ENCODE peak calls at places on chromosomes 5 and 9, in six cellular contexts. One of them, this sample, is unnamed.

GRCh38 chr9:82790868-82791267 is 272.1 kb downstream of the RASEF start:
- DNase-seq in iPS DF 19.7: no peak
- DNase-seq in T follicular helper cell: no peak
- DNase-seq in activated T-cell treated with anti-CD3 and anti-CD28 coated beads for 1 hour: no peak
- DNase-seq in T-helper 2 cell: no peak
- DNase-seq in endothelial cell: no peak
- DNase-seq in this sample: no peak

GRCh38 chr5:143717400-143717799 is 94.6 kb upstream of the HMHB1 start:
- DNase-seq in iPS DF 19.7: no peak
- DNase-seq in endothelial cell: no peak
- DNase-seq in T follicular helper cell: no peak
- DNase-seq in T-helper 2 cell: no peak
- DNase-seq in activated T-cell treated with anti-CD3 and anti-CD28 coated beads for 1 hour: no peak
- DNase-seq in this sample: peak

GRCh38 chr9:126063326-126063725 is 263.3 kb upstream of the MVB12B start:
- DNase-seq in activated T-cell treated with anti-CD3 and anti-CD28 coated beads for 1 hour: no peak
- DNase-seq in iPS DF 19.7: no peak
- DNase-seq in T follicular helper cell: no peak
- DNase-seq in T-helper 2 cell: no peak
- DNase-seq in endothelial cell: no peak
- DNase-seq in this sample: no peak

GRCh38 chr5:101362067-101362466 is 459.0 kb upstream of the ST8SIA4 start:
- DNase-seq in activated T-cell treated with anti-CD3 and anti-CD28 coated beads for 1 hour: no peak
- DNase-seq in T follicular helper cell: no peak
- DNase-seq in T-helper 2 cell: no peak
- DNase-seq in endothelial cell: no peak
- DNase-seq in iPS DF 19.7: no peak
- DNase-seq in this sample: no peak

GRCh38 chr5:64836786-64837185 is 68.1 kb downstream of the CWC27 start:
- DNase-seq in activated T-cell treated with anti-CD3 and anti-CD28 coated beads for 1 hour: no peak
- DNase-seq in T follicular helper cell: no peak
- DNase-seq in T-helper 2 cell: no peak
- DNase-seq in endothelial cell: no peak
- DNase-seq in iPS DF 19.7: no peak
- DNase-seq in this sample: no peak

GRCh38 chr5:122902263-122902662 is 56.9 kb downstream of the SNX24 start:
- DNase-seq in iPS DF 19.7: no peak
- DNase-seq in T-helper 2 cell: peak
- DNase-seq in T follicular helper cell: no peak
- DNase-seq in endothelial cell: no peak
- DNase-seq in activated T-cell treated with anti-CD3 and anti-CD28 coated beads for 1 hour: no peak
- DNase-seq in this sample: no peak

GRCh38 chr9:5879419-5880181 is 11.1 kb upstream of the MLANA start:
- DNase-seq in T follicular helper cell: no peak
- DNase-seq in activated T-cell treated with anti-CD3 and anti-CD28 coated beads for 1 hour: no peak
- DNase-seq in T-helper 2 cell: no peak
- DNase-seq in endothelial cell: no peak
- DNase-seq in iPS DF 19.7: peak
- DNase-seq in this sample: no peak

GRCh38 chr5:34736445-34737119 is 80.5 kb downstream of the RAI14 start:
- DNase-seq in endothelial cell: no peak
- DNase-seq in activated T-cell treated with anti-CD3 and anti-CD28 coated beads for 1 hour: no peak
- DNase-seq in T-helper 2 cell: no peak
- DNase-seq in T follicular helper cell: no peak
- DNase-seq in iPS DF 19.7: peak
- DNase-seq in this sample: no peak

GRCh38 chr5:136075339-136075885 is 46.6 kb downstream of the TGFBI start:
- DNase-seq in iPS DF 19.7: no peak
- DNase-seq in endothelial cell: no peak
- DNase-seq in activated T-cell treated with anti-CD3 and anti-CD28 coated beads for 1 hour: no peak
- DNase-seq in T follicular helper cell: no peak
- DNase-seq in T-helper 2 cell: no peak
- DNase-seq in this sample: no peak

GRCh38 chr5:140295414-140295813 is 7.5 kb downstream of the PFDN1 start:
- DNase-seq in activated T-cell treated with anti-CD3 and anti-CD28 coated beads for 1 hour: peak
- DNase-seq in endothelial cell: no peak
- DNase-seq in T follicular helper cell: no peak
- DNase-seq in T-helper 2 cell: no peak
- DNase-seq in iPS DF 19.7: no peak
- DNase-seq in this sample: no peak

GRCh38 chr5:81425569-81425968 is 31.6 kb upstream of the ACOT12 start:
- DNase-seq in T follicular helper cell: no peak
- DNase-seq in iPS DF 19.7: no peak
- DNase-seq in endothelial cell: no peak
- DNase-seq in activated T-cell treated with anti-CD3 and anti-CD28 coated beads for 1 hour: no peak
- DNase-seq in T-helper 2 cell: peak
- DNase-seq in this sample: no peak

GRCh38 chr5:172505840-172506638 is 51.7 kb upstream of the SH3PXD2B start:
- DNase-seq in T follicular helper cell: no peak
- DNase-seq in T-helper 2 cell: no peak
- DNase-seq in endothelial cell: peak
- DNase-seq in iPS DF 19.7: no peak
- DNase-seq in activated T-cell treated with anti-CD3 and anti-CD28 coated beads for 1 hour: no peak
- DNase-seq in this sample: no peak

GRCh38 chr9:20441704-20442423 is 180.4 kb downstream of the MLLT3 start:
- DNase-seq in iPS DF 19.7: no peak
- DNase-seq in T follicular helper cell: no peak
- DNase-seq in activated T-cell treated with anti-CD3 and anti-CD28 coated beads for 1 hour: no peak
- DNase-seq in T-helper 2 cell: no peak
- DNase-seq in endothelial cell: no peak
- DNase-seq in this sample: no peak

GRCh38 chr5:92687793-92688467 is 893.1 kb downstream of the NR2F1-AS1 start:
- DNase-seq in iPS DF 19.7: peak
- DNase-seq in T-helper 2 cell: no peak
- DNase-seq in activated T-cell treated with anti-CD3 and anti-CD28 coated beads for 1 hour: no peak
- DNase-seq in endothelial cell: no peak
- DNase-seq in T follicular helper cell: no peak
- DNase-seq in this sample: no peak

GRCh38 chr5:137563646-137564474 is 64.7 kb upstream of the SPOCK1 start:
- DNase-seq in activated T-cell treated with anti-CD3 and anti-CD28 coated beads for 1 hour: no peak
- DNase-seq in T follicular helper cell: no peak
- DNase-seq in T-helper 2 cell: no peak
- DNase-seq in iPS DF 19.7: no peak
- DNase-seq in endothelial cell: no peak
- DNase-seq in this sample: no peak

GRCh38 chr5:55904152-55904551 is 53.0 kb downstream of the IL31RA start:
- DNase-seq in endothelial cell: no peak
- DNase-seq in T follicular helper cell: no peak
- DNase-seq in activated T-cell treated with anti-CD3 and anti-CD28 coated beads for 1 hour: no peak
- DNase-seq in iPS DF 19.7: no peak
- DNase-seq in T-helper 2 cell: no peak
- DNase-seq in this sample: no peak

GRCh38 chr9:137969008-137969407 is 91.4 kb downstream of the CACNA1B start:
- DNase-seq in T follicular helper cell: no peak
- DNase-seq in T-helper 2 cell: no peak
- DNase-seq in iPS DF 19.7: no peak
- DNase-seq in endothelial cell: no peak
- DNase-seq in activated T-cell treated with anti-CD3 and anti-CD28 coated beads for 1 hour: no peak
- DNase-seq in this sample: no peak

GRCh38 chr9:70011366-70011765 is 32.3 kb upstream of the MAMDC2 start:
- DNase-seq in activated T-cell treated with anti-CD3 and anti-CD28 coated beads for 1 hour: no peak
- DNase-seq in iPS DF 19.7: no peak
- DNase-seq in T-helper 2 cell: no peak
- DNase-seq in T follicular helper cell: no peak
- DNase-seq in endothelial cell: no peak
- DNase-seq in this sample: no peak

GRCh38 chr5:132003982-132004381 is 7.5 kb downstream of the ACSL6 start:
- DNase-seq in T-helper 2 cell: no peak
- DNase-seq in iPS DF 19.7: no peak
- DNase-seq in T follicular helper cell: no peak
- DNase-seq in activated T-cell treated with anti-CD3 and anti-CD28 coated beads for 1 hour: no peak
- DNase-seq in endothelial cell: no peak
- DNase-seq in this sample: no peak

GRCh38 chr5:134555889-134556311 is 30.4 kb downstream of the JADE2 start:
- DNase-seq in activated T-cell treated with anti-CD3 and anti-CD28 coated beads for 1 hour: peak
- DNase-seq in T follicular helper cell: peak
- DNase-seq in iPS DF 19.7: no peak
- DNase-seq in endothelial cell: peak
- DNase-seq in T-helper 2 cell: peak
- DNase-seq in this sample: peak

GRCh38 chr5:144427871-144428270 is 257.2 kb downstream of the KCTD16 start:
- DNase-seq in iPS DF 19.7: no peak
- DNase-seq in activated T-cell treated with anti-CD3 and anti-CD28 coated beads for 1 hour: no peak
- DNase-seq in T follicular helper cell: no peak
- DNase-seq in endothelial cell: no peak
- DNase-seq in T-helper 2 cell: no peak
- DNase-seq in this sample: no peak

GRCh38 chr5:37900692-37901091 is 60.9 kb upstream of the GDNF start:
- DNase-seq in iPS DF 19.7: peak
- DNase-seq in endothelial cell: no peak
- DNase-seq in T-helper 2 cell: no peak
- DNase-seq in T follicular helper cell: no peak
- DNase-seq in activated T-cell treated with anti-CD3 and anti-CD28 coated beads for 1 hour: no peak
- DNase-seq in this sample: no peak

GRCh38 chr5:168334161-168335094 is 43.0 kb downstream of the WWC1 start:
- DNase-seq in iPS DF 19.7: peak
- DNase-seq in T follicular helper cell: no peak
- DNase-seq in T-helper 2 cell: no peak
- DNase-seq in activated T-cell treated with anti-CD3 and anti-CD28 coated beads for 1 hour: no peak
- DNase-seq in endothelial cell: peak
- DNase-seq in this sample: no peak

GRCh38 chr5:34053571-34054271 is 10.7 kb upstream of the C1QTNF3 start:
- DNase-seq in activated T-cell treated with anti-CD3 and anti-CD28 coated beads for 1 hour: no peak
- DNase-seq in T follicular helper cell: no peak
- DNase-seq in endothelial cell: no peak
- DNase-seq in T-helper 2 cell: no peak
- DNase-seq in iPS DF 19.7: no peak
- DNase-seq in this sample: no peak

GRCh38 chr5:179802950-179803562 is 3.6 kb downstream of the MGAT4B start:
- DNase-seq in iPS DF 19.7: no peak
- DNase-seq in T-helper 2 cell: no peak
- DNase-seq in endothelial cell: no peak
- DNase-seq in T follicular helper cell: no peak
- DNase-seq in activated T-cell treated with anti-CD3 and anti-CD28 coated beads for 1 hour: no peak
- DNase-seq in this sample: no peak

GRCh38 chr5:139789845-139790189 is 5.8 kb upstream of the PSD2 start:
- DNase-seq in T-helper 2 cell: no peak
- DNase-seq in iPS DF 19.7: no peak
- DNase-seq in activated T-cell treated with anti-CD3 and anti-CD28 coated beads for 1 hour: no peak
- DNase-seq in endothelial cell: no peak
- DNase-seq in T follicular helper cell: no peak
- DNase-seq in this sample: no peak

This sample was measured in CD8-positive, alpha-beta memory T cell.